ENCODE peak calls at places on chromosome 7, in five cellular contexts. One of them, this sample, is unnamed.
A peak's percentile ranks its signal among the peaks of the same experiment; 100 is the strongest.

GRCh38 chr7:24328050-24328449 is 44.1 kb downstream of the NPY start:
- DNase-seq in psoas muscle: no peak
- DNase-seq in HTR-8/SVneo: no peak
- DNase-seq in fibroblast of lung: peak; percentile 4
- DNase-seq in left ventricle myocardium inferior: no peak
- DNase-seq in this sample: no peak

GRCh38 chr7:98203964-98204605 is 7.2 kb upstream of the BHLHA15 start:
- DNase-seq in psoas muscle: no peak
- DNase-seq in HTR-8/SVneo: no peak
- DNase-seq in fibroblast of lung: no peak
- DNase-seq in left ventricle myocardium inferior: no peak
- DNase-seq in this sample: no peak

GRCh38 chr7:91411062-91411461 is 146.8 kb downstream of the FZD1 start:
- DNase-seq in psoas muscle: no peak
- DNase-seq in HTR-8/SVneo: no peak
- DNase-seq in fibroblast of lung: peak; percentile 42
- DNase-seq in left ventricle myocardium inferior: no peak
- DNase-seq in this sample: no peak

GRCh38 chr7:69418865-69419670 is 179.2 kb upstream of the AUTS2 start:
- DNase-seq in psoas muscle: no peak
- DNase-seq in HTR-8/SVneo: no peak
- DNase-seq in fibroblast of lung: no peak
- DNase-seq in left ventricle myocardium inferior: no peak
- DNase-seq in this sample: no peak

GRCh38 chr7:36473454-36474282 is 84.0 kb downstream of the ANLN start:
- DNase-seq in psoas muscle: no peak
- DNase-seq in HTR-8/SVneo: no peak
- DNase-seq in fibroblast of lung: peak; percentile 15
- DNase-seq in left ventricle myocardium inferior: peak; percentile 25
- DNase-seq in this sample: no peak

GRCh38 chr7:100266576-100267354 is 40.7 kb upstream of the SPDYE3 start:
- DNase-seq in psoas muscle: no peak
- DNase-seq in HTR-8/SVneo: no peak
- DNase-seq in fibroblast of lung: no peak
- DNase-seq in left ventricle myocardium inferior: no peak
- DNase-seq in this sample: no peak

GRCh38 chr7:108203433-108204002 is 73.4 kb upstream of the LAMB4 start:
- DNase-seq in psoas muscle: no peak
- DNase-seq in HTR-8/SVneo: no peak
- DNase-seq in fibroblast of lung: no peak
- DNase-seq in left ventricle myocardium inferior: no peak
- DNase-seq in this sample: no peak

GRCh38 chr7:14419554-14419953 is 430.1 kb upstream of the ETV1 start:
- DNase-seq in psoas muscle: no peak
- DNase-seq in HTR-8/SVneo: no peak
- DNase-seq in fibroblast of lung: peak; percentile 6
- DNase-seq in left ventricle myocardium inferior: no peak
- DNase-seq in this sample: no peak

GRCh38 chr7:20784311-20785210 is 2.1 kb downstream of the SP8 start:
- DNase-seq in psoas muscle: no peak
- DNase-seq in HTR-8/SVneo: peak; percentile 53
- DNase-seq in fibroblast of lung: no peak
- DNase-seq in left ventricle myocardium inferior: no peak
- DNase-seq in this sample: no peak

GRCh38 chr7:28955723-28956607 is 2.2 kb downstream of the TRIL start:
- DNase-seq in psoas muscle: peak; percentile 82
- DNase-seq in HTR-8/SVneo: no peak
- DNase-seq in fibroblast of lung: peak; percentile 27
- DNase-seq in left ventricle myocardium inferior: peak; percentile 81
- DNase-seq in this sample: peak; percentile 61